ENCODE peak calls at places on chromosomes 11 and 22, in seven cellular contexts. A is A549, C is upper lobe of right lung, S is neural progenitor cell, X is WTC11, V is kidney, M is OCI-LY7. R is an unnamed sample.

GRCh38 chr11:43269229-43269928 is 42.4 kb upstream of the API5 start:
- DNase-seq in A (no peak), C (no peak), S (peak), X (peak), V (peak), M (no peak), R (no peak)

GRCh38 chr11:102047305-102047924 is at the start of gene CFAP300:
- DNase-seq in A (peak), C (peak), S (peak), X (peak), V (peak), M (peak), R (peak)

GRCh38 chr11:19577849-19578619 is 134.6 kb upstream of the NAV2 start:
- DNase-seq in A (no peak), C (no peak), S (no peak), X (no peak), V (peak), M (no peak), R (peak)

GRCh38 chr11:117866526-117866925 is 9.9 kb downstream of the FXYD6 start:
- DNase-seq in A (no peak), C (no peak), S (no peak), X (no peak), V (no peak), M (no peak), R (no peak)

GRCh38 chr11:59267196-59267595 is 54.5 kb upstream of the MPEG1 start:
- DNase-seq in A (no peak), C (no peak), S (no peak), X (no peak), V (no peak), M (peak), R (no peak)

GRCh38 chr11:47494996-47495855 is 46.3 kb upstream of the RAPSN start:
- DNase-seq in A (no peak), C (no peak), S (no peak), X (no peak), V (no peak), M (no peak), R (no peak)

GRCh38 chr22:20604776-20605221 is 97.4 kb downstream of the MED15 start:
- DNase-seq in A (no peak), C (no peak), S (no peak), X (no peak), V (no peak), M (no peak), R (no peak)

GRCh38 chr11:15349413-15349812 is 234.7 kb downstream of the INSC start:
- DNase-seq in A (no peak), C (no peak), S (no peak), X (no peak), V (no peak), M (no peak), R (no peak)

GRCh38 chr11:9680028-9680427 is 16.2 kb downstream of the SWAP70 start:
- DNase-seq in A (no peak), C (no peak), S (no peak), X (no peak), V (no peak), M (no peak), R (no peak)

GRCh38 chr11:798093-798713 is at the start of gene SLC25A22:
- DNase-seq in A (peak), C (peak), S (peak), X (peak), V (peak), M (peak), R (peak)

GRCh38 chr11:130478204-130478701 is 29.8 kb downstream of the ADAMTS15 start:
- DNase-seq in A (peak), C (no peak), S (peak), X (no peak), V (peak), M (no peak), R (peak)

DNA sequence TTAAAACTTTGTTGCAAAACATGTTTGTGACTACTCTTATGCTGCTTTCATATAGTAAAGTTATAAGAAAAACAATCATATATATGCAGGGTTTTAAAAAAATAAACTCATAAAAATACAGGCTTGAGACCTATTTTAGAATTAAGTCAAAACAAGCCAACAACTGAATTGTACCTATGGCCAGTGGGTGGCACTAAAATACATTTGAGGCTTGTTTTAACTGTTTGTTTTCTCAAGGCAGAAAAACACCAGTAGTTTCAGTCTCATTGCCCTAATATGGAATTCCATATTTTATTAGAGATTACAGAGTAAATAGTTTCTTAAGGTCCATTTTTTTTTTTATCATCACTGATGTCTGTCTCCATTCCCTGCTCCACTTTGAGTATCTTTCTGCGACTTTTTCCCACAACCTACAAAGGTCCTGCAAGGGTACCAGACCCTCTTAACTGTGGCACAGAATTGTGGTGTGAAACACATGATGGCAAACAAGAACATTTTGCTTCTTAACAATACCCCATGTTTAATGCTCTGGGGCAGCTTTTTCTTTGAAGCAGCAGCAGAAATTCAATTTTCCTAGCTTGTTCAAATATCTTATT is 8.5 kb upstream of the CCDC89 start:
- DNase-seq in A (peak), C (no peak), S (peak), X (no peak), V (no peak), M (peak), R (peak)
- TF ChIP-seq CTCF in A (peak), C (peak), S (peak), X (no peak), V (peak), M (peak), R (peak)

GRCh38 chr11:83493918-83494317 is 207.8 kb upstream of the CCDC90B start:
- DNase-seq in A (no peak), C (no peak), S (no peak), X (no peak), V (no peak), M (no peak), R (no peak)
- TF ChIP-seq CTCF in A (no peak), C (no peak), S (no peak), X (no peak), V (no peak), M (no peak), R (no peak)

GRCh38 chr22:42615092-42615859 is 593 bp upstream of the POLDIP3 start:
- DNase-seq in A (peak), C (peak), S (peak), X (peak), V (peak), M (peak), R (peak)

GRCh38 chr22:42612336-42612735 is 2.3 kb downstream of the POLDIP3 start:
- DNase-seq in A (no peak), C (no peak), S (no peak), X (no peak), V (peak), M (no peak), R (no peak)

GRCh38 chr22:42613869-42614268 is 814 bp downstream of the POLDIP3 start:
- DNase-seq in A (no peak), C (no peak), S (no peak), X (no peak), V (peak), M (no peak), R (no peak)

GRCh38 chr22:42617155-42617983 is 2.7 kb upstream of the POLDIP3 start:
- DNase-seq in A (no peak), C (no peak), S (no peak), X (no peak), V (no peak), M (no peak), R (no peak)

DNA sequence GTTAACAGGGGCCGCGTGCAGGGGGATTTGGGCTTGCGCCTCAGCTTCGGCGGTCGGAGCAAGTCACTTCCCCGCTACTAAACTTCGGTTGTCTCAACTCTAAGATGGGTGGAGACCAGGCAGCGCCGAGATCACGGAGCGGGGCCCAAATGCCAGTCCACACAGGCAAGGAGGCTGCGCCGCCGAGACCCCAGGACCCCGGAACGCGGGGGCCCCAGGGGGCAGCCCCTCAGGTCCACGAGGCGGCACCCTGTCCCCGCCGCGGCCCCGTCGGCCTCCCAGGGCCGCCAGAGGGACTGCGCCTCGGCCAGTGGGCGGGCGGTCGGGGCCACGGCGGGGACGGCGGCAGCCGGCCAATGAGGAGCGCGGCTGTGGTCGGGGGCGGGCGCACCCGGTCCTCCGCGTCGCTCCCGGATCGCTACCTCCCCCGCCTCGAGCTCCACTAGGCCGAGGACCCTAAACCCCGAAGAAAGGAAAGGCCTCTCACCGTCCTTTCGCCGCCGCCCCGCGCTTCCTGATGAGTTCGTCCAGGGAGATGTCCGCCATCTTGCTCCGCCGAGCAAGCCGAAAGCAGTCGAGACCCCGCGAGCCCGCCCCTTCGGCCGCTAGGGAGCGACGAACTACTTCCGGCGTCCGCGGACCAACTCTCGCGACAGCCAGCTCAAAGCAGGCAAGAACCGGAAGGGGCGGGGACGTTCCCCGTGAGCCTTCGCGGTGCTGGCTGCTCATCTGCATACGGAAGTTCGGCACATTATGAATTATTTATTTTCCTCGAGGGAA is at the start of gene POLDIP3:
- DNase-seq in A (peak), C (peak), S (peak), X (peak), V (peak), M (peak), R (peak)
- TF ChIP-seq CTCF in A (no peak), C (no peak), S (peak), X (no peak), V (peak), M (peak), R (peak)

GRCh38 chr11:76455931-76456330 is 11.1 kb downstream of the EMSY start:
- DNase-seq in A (no peak), C (no peak), S (no peak), X (no peak), V (no peak), M (no peak), R (no peak)
- TF ChIP-seq CTCF in A (no peak), C (no peak), S (no peak), X (no peak), V (no peak), M (no peak), R (no peak)

GRCh38 chr11:17581036-17581731 is 34.1 kb downstream of the OTOG start:
- DNase-seq in A (no peak), C (no peak), S (no peak), X (peak), V (peak), M (no peak), R (no peak)

GRCh38 chr11:17579451-17579850 is 32.4 kb downstream of the OTOG start:
- DNase-seq in A (no peak), C (no peak), S (no peak), X (peak), V (peak), M (no peak), R (no peak)

GRCh38 chr11:17580271-17580670 is 33.2 kb downstream of the OTOG start:
- DNase-seq in A (no peak), C (no peak), S (no peak), X (peak), V (no peak), M (no peak), R (no peak)

GRCh38 chr11:17578958-17579357 is 31.9 kb downstream of the OTOG start:
- DNase-seq in A (no peak), C (no peak), S (no peak), X (peak), V (peak), M (no peak), R (no peak)

GRCh38 chr11:17581732-17582053 is 34.6 kb downstream of the OTOG start:
- DNase-seq in A (no peak), C (no peak), S (no peak), X (no peak), V (peak), M (no peak), R (no peak)
- TF ChIP-seq CTCF in A (no peak), C (no peak), S (no peak), X (no peak), V (no peak), M (no peak), R (no peak)

GRCh38 chr11:68870470-68870869 is 28.8 kb upstream of the CPT1A start:
- DNase-seq in A (no peak), C (peak), S (no peak), X (no peak), V (no peak), M (no peak), R (no peak)
- TF ChIP-seq CTCF in A (no peak), C (peak), S (no peak), X (no peak), V (no peak), M (no peak), R (peak)

GRCh38 chr11:86623041-86623621 is 49.3 kb downstream of the ME3 start:
- DNase-seq in A (no peak), C (no peak), S (no peak), X (no peak), V (no peak), M (no peak), R (no peak)
- TF ChIP-seq CTCF in A (no peak), C (no peak), S (no peak), X (no peak), V (no peak), M (no peak), R (no peak)

R was measured in HFFc6.